ENCODE peak calls at places on chromosomes 4 and X, in five cellular contexts. R is heart right ventricle; U is CD8-positive, alpha-beta T cell; I is colonic mucosa; A is OCI-LY7. E is an unnamed sample.

GRCh38 chr4:177131736-177132135 is 177.9 kb upstream of the NEIL3 start:
- DNase-seq in I (no peak), A (no peak), U (no peak), R (no peak), E (no peak)

GRCh38 chr4:113976937-113977855 is 2.3 kb downstream of the ARSJ start:
- DNase-seq in A (no peak), R (no peak), U (no peak), I (no peak), E (no peak)

GRCh38 chr4:141853091-141853734 is 216.8 kb downstream of the IL15 start:
- DNase-seq in A (no peak), R (no peak), U (no peak), I (peak; percentile 53), E (no peak)

GRCh38 chr4:7418131-7418943 is 16.4 kb downstream of the PSAPL1 start:
- DNase-seq in R (no peak), I (no peak), A (no peak), U (no peak), E (no peak)

GRCh38 chr4:140037353-140038030 is 116.5 kb downstream of the MAML3 start:
- DNase-seq in A (no peak), I (no peak), R (no peak), U (no peak), E (no peak)

GRCh38 chr4:111883557-111883999 is 261.7 kb upstream of the FAM241A start:
- DNase-seq in U (no peak), A (no peak), I (no peak), R (no peak), E (no peak)

GRCh38 chrX:126733874-126734273 is 85.7 kb upstream of the PRR32 start:
- DNase-seq in A (no peak), R (no peak), U (no peak), I (no peak), E (no peak)

GRCh38 chrX:118345045-118345400 is 883 bp upstream of the WDR44 start:
- DNase-seq in U (no peak), R (no peak), I (no peak), A (no peak), E (no peak)

GRCh38 chr4:89784686-89785227 is 52.2 kb downstream of the SNCA start:
- DNase-seq in U (no peak), I (no peak), A (no peak), R (no peak), E (no peak)

GRCh38 chrX:139058831-139059495 is 347.4 kb upstream of the FGF13 start:
- DNase-seq in R (no peak), U (no peak), A (no peak), I (no peak), E (no peak)

GRCh38 chr4:80202190-80202711 is 4.9 kb downstream of the PRDM8 start:
- DNase-seq in U (peak; percentile 80), R (peak; percentile 81), A (peak; percentile 23), I (peak; percentile 87), E (peak; percentile 94)

GRCh38 chr4:39365360-39365759 is 802 bp downstream of the RFC1 start:
- DNase-seq in A (no peak), U (no peak), I (no peak), R (no peak), E (no peak)

GRCh38 chr4:39365931-39366771 is at the start of gene RFC1:
- DNase-seq in A (peak; percentile 95), R (peak; percentile 92), I (peak; percentile 95), U (peak; percentile 95), E (peak; percentile 94)

GRCh38 chr4:39367166-39367565 is 1.0 kb upstream of the RFC1 start:
- DNase-seq in I (no peak), A (no peak), U (no peak), R (no peak), E (no peak)

GRCh38 chr4:39363773-39364393 is 2.3 kb downstream of the RFC1 start:
- DNase-seq in U (no peak), R (no peak), A (peak; percentile 58), I (no peak), E (no peak)

DNA sequence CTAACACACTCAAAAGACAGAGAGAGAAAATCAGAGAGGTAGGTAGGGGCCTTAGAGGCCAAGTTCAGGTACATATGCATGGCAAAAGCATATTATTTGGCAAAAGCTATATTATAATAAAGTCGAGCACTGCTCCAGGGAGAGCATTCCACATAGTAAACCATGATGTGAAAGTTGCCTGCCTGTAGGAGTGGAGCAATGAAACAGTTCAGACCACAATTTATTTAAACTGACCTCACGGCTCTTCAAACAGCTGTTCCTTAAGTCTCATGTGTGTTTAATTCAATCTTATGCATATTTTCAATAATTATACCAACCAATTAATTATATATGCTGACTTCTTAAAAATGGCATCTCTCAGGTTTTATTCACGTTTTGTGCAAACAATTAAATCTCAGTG is 3.3 kb downstream of the RFC1 start:
- DNase-seq in I (no peak), U (no peak), R (no peak), A (no peak), E (no peak)
- H3K4me1 ChIP-seq in I (no peaks in the 10 kb centered on the region), U (peaks cover 18% of the 10 kb centered on the region), R (peaks cover 22% of the 10 kb centered on the region), A (peaks cover 69% of the 10 kb centered on the region), E (peaks cover 6% of the 10 kb centered on the region)

DNA sequence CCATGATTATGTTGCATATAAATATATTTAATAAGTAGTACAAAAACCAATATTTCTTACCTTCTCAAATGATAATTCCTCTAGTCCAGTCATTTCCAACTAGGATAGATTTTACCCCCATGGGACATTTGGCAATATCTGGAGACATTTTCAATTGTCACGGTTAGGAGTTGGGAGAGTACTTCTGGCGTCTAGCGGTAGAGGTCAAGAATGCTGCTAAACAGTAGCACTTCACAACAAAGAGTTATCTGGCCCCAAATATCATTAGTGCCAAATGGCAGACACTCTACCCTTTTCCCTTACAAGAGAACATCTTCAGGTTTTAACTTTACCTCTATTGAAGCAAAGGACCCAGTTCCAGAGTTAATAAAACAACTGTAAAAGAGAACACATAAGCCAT is 168.1 kb downstream of the FAT4 start:
- DNase-seq in I (no peak), U (no peak), A (no peak), R (no peak), E (no peak)
- TF ChIP-seq CTCF in I (no peak), U (no peak), A (no peak), R (no peak), E (no peak)

DNA sequence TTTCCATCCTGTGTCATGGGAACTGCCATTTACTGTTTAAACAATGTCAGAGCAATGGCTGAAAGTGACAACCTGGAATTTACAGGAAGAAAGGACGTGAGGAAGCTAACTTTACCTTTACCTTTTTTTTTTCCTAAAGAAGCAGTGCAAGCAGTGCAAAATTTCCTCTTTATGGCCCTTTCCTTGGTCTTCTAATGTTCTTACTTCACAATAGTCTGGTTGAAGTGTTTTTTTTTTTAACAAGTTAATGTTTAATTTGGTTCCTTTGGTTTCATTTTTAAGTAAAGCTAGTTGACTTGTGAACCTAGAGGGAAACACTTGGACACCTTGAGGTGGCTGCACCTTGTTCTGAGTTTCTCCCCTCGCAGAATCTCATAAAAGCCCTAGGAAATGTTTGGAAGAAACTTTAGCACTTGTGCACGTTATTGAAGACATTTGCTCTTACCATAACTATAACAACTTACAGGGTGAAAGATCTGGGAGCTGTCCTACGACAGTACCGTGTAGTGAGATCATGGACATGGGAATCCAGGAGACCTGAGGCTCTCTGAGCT is 1.8 kb downstream of the SGMS2 start:
- DNase-seq in I (peak; percentile 36), U (no peak), R (no peak), A (no peak), E (no peak)
- H3K4me3 ChIP-seq in I (peak overlapping the region; percentile 73), U (no peak overlapping the region), R (no peak overlapping the region), A (no peak overlapping the region), E (peak overlapping the region; percentile 91)

DNA sequence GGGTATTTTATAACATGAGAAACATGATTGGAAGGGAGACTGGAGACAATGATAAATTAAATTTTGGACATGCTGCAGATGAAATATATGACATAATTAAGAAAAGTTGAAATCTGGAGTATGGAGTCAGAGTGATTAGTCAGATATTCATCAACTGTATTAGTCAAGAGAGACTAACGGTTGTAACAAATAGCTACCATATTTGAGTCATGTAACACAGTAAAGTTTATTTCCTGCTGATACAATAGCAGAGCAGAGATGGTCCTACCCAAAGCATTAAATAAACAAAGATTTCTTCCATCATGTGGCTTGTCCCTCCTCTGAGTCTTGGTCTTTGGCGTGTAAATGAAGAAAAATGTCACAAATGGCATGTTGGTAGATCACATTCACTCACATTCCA is 321.3 kb downstream of the GALNTL6 start:
- DNase-seq in I (no peak), R (no peak), U (no peak), A (no peak), E (no peak)
- H3K4me1 ChIP-seq in I (no peaks in the 10 kb centered on the region), R (no peaks in the 10 kb centered on the region), U (no peaks in the 10 kb centered on the region), A (no peaks in the 10 kb centered on the region), E (no peaks in the 10 kb centered on the region)

GRCh38 chr4:52529983-52530382 is 129.1 kb downstream of the USP46 start:
- DNase-seq in R (no peak), A (no peak), U (no peak), I (no peak), E (no peak)
- TF ChIP-seq CTCF in R (no peak), A (no peak), U (no peak), I (no peak), E (no peak)

GRCh38 chr4:76459291-76459723 is 24.3 kb downstream of the SHROOM3 start:
- DNase-seq in R (peak; percentile 26), U (no peak), I (no peak), A (no peak), E (no peak)
- H3K4me3 ChIP-seq in R (no peak overlapping the region), U (no peak overlapping the region), I (no peak overlapping the region), A (no peak overlapping the region), E (peak overlapping the region; percentile 28)

DNA sequence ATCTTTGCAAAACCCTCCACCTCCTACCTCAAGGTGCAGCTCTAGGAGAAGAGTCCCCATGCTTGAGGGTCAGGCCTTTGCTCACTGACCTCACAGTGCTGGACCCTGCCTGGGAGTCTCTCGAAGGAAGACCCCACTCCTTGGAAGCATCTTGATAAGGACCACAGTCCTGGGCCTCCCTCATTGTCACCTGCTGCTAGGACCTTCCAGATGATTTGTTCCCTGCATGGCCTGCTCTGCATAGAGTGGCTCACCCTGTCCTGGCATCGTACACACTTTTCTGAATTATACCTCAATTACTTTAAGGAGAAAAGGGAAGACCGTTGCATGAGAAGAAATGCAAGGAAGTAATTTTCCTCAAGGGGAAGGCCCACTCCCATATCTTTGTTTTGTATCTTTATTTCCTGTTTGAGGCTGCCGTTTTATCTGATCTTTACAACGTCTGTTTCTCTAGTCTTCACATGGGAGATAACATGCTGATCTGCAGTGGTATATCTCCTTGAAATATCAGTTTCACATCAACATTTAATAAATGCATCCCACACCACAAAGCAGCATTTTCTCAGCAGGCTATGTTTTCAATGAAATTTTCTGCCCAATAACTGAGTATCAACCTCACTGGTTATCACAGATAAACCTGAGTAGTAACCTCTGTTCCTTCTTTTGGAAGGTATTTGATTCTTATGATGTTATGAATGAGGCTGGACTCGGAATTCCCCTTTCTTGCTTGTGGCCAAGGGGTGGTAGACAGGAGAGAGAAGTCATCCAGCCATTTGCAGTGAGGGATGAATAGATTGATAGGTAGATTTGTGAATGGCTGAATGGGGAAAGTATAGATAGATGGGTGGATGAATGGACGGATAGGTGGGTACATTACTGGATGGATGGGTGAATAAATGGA is 15.0 kb upstream of the AKAP17A start:
- DNase-seq in A (no peak), I (no peak), R (no peak), U (no peak), E (no peak)
- H3K4me1 ChIP-seq in A (peaks cover 5% of the 10 kb centered on the region), I (no peaks in the 10 kb centered on the region), R (no peaks in the 10 kb centered on the region), U (peaks cover 40% of the 10 kb centered on the region), E (no peaks in the 10 kb centered on the region)

E was measured in heart left ventricle.